ENCODE peak calls at places on chromosome 3, in seven cellular contexts. One of them, this sample, is unnamed.

GRCh38 chr3:126816956-126817777 is 113.1 kb downstream of the CHCHD6 start:
- DNase-seq in choroid plexus epithelial cell: peak; percentile 10
- DNase-seq in SK-N-SH: no peak
- DNase-seq in mammary epithelial cell: no peak
- DNase-seq in upper lobe of right lung: no peak
- DNase-seq in stomach: no peak
- DNase-seq in heart right ventricle: no peak
- DNase-seq in this sample: no peak

GRCh38 chr3:194343561-194343893 is 7.6 kb downstream of the CPN2 start:
- DNase-seq in choroid plexus epithelial cell: no peak
- DNase-seq in SK-N-SH: no peak
- DNase-seq in mammary epithelial cell: no peak
- DNase-seq in upper lobe of right lung: no peak
- DNase-seq in stomach: no peak
- DNase-seq in heart right ventricle: no peak
- DNase-seq in this sample: no peak

GRCh38 chr3:149055575-149055974 is 30.8 kb downstream of the HLTF start:
- DNase-seq in choroid plexus epithelial cell: peak; percentile 34
- DNase-seq in SK-N-SH: no peak
- DNase-seq in mammary epithelial cell: no peak
- DNase-seq in upper lobe of right lung: no peak
- DNase-seq in stomach: no peak
- DNase-seq in heart right ventricle: no peak
- DNase-seq in this sample: no peak

GRCh38 chr3:72034956-72035355 is 250.0 kb upstream of the PROK2 start:
- DNase-seq in choroid plexus epithelial cell: no peak
- DNase-seq in SK-N-SH: no peak
- DNase-seq in mammary epithelial cell: no peak
- DNase-seq in upper lobe of right lung: no peak
- DNase-seq in stomach: no peak
- DNase-seq in heart right ventricle: no peak
- DNase-seq in this sample: no peak

GRCh38 chr3:56917740-56918568 is 116.2 kb upstream of the ARHGEF3 start:
- DNase-seq in choroid plexus epithelial cell: no peak
- DNase-seq in SK-N-SH: no peak
- DNase-seq in mammary epithelial cell: no peak
- DNase-seq in upper lobe of right lung: no peak
- DNase-seq in stomach: no peak
- DNase-seq in heart right ventricle: no peak
- DNase-seq in this sample: no peak

GRCh38 chr3:120203016-120203415 is 82.0 kb downstream of the GPR156 start:
- DNase-seq in choroid plexus epithelial cell: peak; percentile 91
- DNase-seq in SK-N-SH: no peak
- DNase-seq in mammary epithelial cell: peak; percentile 40
- DNase-seq in upper lobe of right lung: no peak
- DNase-seq in stomach: no peak
- DNase-seq in heart right ventricle: peak; percentile 23
- DNase-seq in this sample: no peak

GRCh38 chr3:127694467-127695215 is 21.9 kb downstream of the ABTB1 start:
- DNase-seq in choroid plexus epithelial cell: no peak
- DNase-seq in SK-N-SH: peak; percentile 71
- DNase-seq in mammary epithelial cell: peak; percentile 55
- DNase-seq in upper lobe of right lung: peak; percentile 69
- DNase-seq in stomach: peak; percentile 86
- DNase-seq in heart right ventricle: no peak
- DNase-seq in this sample: peak; percentile 77

GRCh38 chr3:167711439-167711838 is 23.3 kb downstream of the PDCD10 start:
- DNase-seq in choroid plexus epithelial cell: no peak
- DNase-seq in SK-N-SH: no peak
- DNase-seq in mammary epithelial cell: no peak
- DNase-seq in upper lobe of right lung: no peak
- DNase-seq in stomach: no peak
- DNase-seq in heart right ventricle: no peak
- DNase-seq in this sample: no peak

GRCh38 chr3:31929826-31930502 is 51.1 kb downstream of the OSBPL10 start:
- DNase-seq in choroid plexus epithelial cell: no peak
- DNase-seq in SK-N-SH: no peak
- DNase-seq in mammary epithelial cell: no peak
- DNase-seq in upper lobe of right lung: no peak
- DNase-seq in stomach: no peak
- DNase-seq in heart right ventricle: no peak
- DNase-seq in this sample: no peak

GRCh38 chr3:15102256-15102655 is 3.3 kb upstream of the RBSN start:
- DNase-seq in choroid plexus epithelial cell: no peak
- DNase-seq in SK-N-SH: no peak
- DNase-seq in mammary epithelial cell: peak; percentile 21
- DNase-seq in upper lobe of right lung: peak; percentile 86
- DNase-seq in stomach: peak; percentile 89
- DNase-seq in heart right ventricle: peak; percentile 84
- DNase-seq in this sample: no peak

GRCh38 chr3:16441306-16441898 is 72.1 kb downstream of the RFTN1 start:
- DNase-seq in choroid plexus epithelial cell: peak; percentile 59
- DNase-seq in SK-N-SH: peak; percentile 36
- DNase-seq in mammary epithelial cell: no peak
- DNase-seq in upper lobe of right lung: no peak
- DNase-seq in stomach: no peak
- DNase-seq in heart right ventricle: no peak
- DNase-seq in this sample: peak; percentile 14

GRCh38 chr3:24812116-24812515 is 317.5 kb upstream of the THRB start:
- DNase-seq in choroid plexus epithelial cell: peak; percentile 2
- DNase-seq in SK-N-SH: no peak
- DNase-seq in mammary epithelial cell: no peak
- DNase-seq in upper lobe of right lung: no peak
- DNase-seq in stomach: no peak
- DNase-seq in heart right ventricle: no peak
- DNase-seq in this sample: no peak

GRCh38 chr3:133930341-133930933 is 34.8 kb upstream of the RAB6B start:
- DNase-seq in choroid plexus epithelial cell: peak; percentile 93
- DNase-seq in SK-N-SH: peak; percentile 67
- DNase-seq in mammary epithelial cell: peak; percentile 47
- DNase-seq in upper lobe of right lung: no peak
- DNase-seq in stomach: no peak
- DNase-seq in heart right ventricle: no peak
- DNase-seq in this sample: peak; percentile 51

GRCh38 chr3:187318819-187319616 is 27.5 kb upstream of the MASP1 start:
- DNase-seq in choroid plexus epithelial cell: peak; percentile 89
- DNase-seq in SK-N-SH: peak; percentile 49
- DNase-seq in mammary epithelial cell: peak; percentile 24
- DNase-seq in upper lobe of right lung: no peak
- DNase-seq in stomach: peak; percentile 39
- DNase-seq in heart right ventricle: peak; percentile 43
- DNase-seq in this sample: peak; percentile 46

GRCh38 chr3:183449391-183449790 is 21.0 kb upstream of the MCF2L2 start:
- DNase-seq in choroid plexus epithelial cell: peak; percentile 66
- DNase-seq in SK-N-SH: peak; percentile 28
- DNase-seq in mammary epithelial cell: no peak
- DNase-seq in upper lobe of right lung: no peak
- DNase-seq in stomach: no peak
- DNase-seq in heart right ventricle: peak; percentile 29
- DNase-seq in this sample: peak; percentile 48

GRCh38 chr3:90035643-90036042 is 928.2 kb downstream of the EPHA3 start:
- DNase-seq in choroid plexus epithelial cell: peak; percentile 11
- DNase-seq in SK-N-SH: no peak
- DNase-seq in mammary epithelial cell: peak; percentile 8
- DNase-seq in upper lobe of right lung: no peak
- DNase-seq in stomach: no peak
- DNase-seq in heart right ventricle: no peak
- DNase-seq in this sample: no peak

GRCh38 chr3:145017959-145018358 is 1046.3 kb downstream of the DIPK2A start:
- DNase-seq in choroid plexus epithelial cell: peak; percentile 78
- DNase-seq in SK-N-SH: no peak
- DNase-seq in mammary epithelial cell: peak; percentile 84
- DNase-seq in upper lobe of right lung: no peak
- DNase-seq in stomach: no peak
- DNase-seq in heart right ventricle: no peak
- DNase-seq in this sample: no peak

GRCh38 chr3:112519424-112520001 is 20.2 kb upstream of the BTLA start:
- DNase-seq in choroid plexus epithelial cell: peak; percentile 93
- DNase-seq in SK-N-SH: peak; percentile 40
- DNase-seq in mammary epithelial cell: peak; percentile 58
- DNase-seq in upper lobe of right lung: no peak
- DNase-seq in stomach: no peak
- DNase-seq in heart right ventricle: peak; percentile 55
- DNase-seq in this sample: peak; percentile 42

GRCh38 chr3:23819599-23820360 is 14.0 kb downstream of the UBE2E1 start:
- DNase-seq in choroid plexus epithelial cell: no peak
- DNase-seq in SK-N-SH: no peak
- DNase-seq in mammary epithelial cell: no peak
- DNase-seq in upper lobe of right lung: no peak
- DNase-seq in stomach: no peak
- DNase-seq in heart right ventricle: no peak
- DNase-seq in this sample: no peak

GRCh38 chr3:47515100-47515499 is 1.6 kb upstream of the ELP6 start:
- DNase-seq in choroid plexus epithelial cell: no peak
- DNase-seq in SK-N-SH: no peak
- DNase-seq in mammary epithelial cell: no peak
- DNase-seq in upper lobe of right lung: no peak
- DNase-seq in stomach: no peak
- DNase-seq in heart right ventricle: no peak
- DNase-seq in this sample: no peak

GRCh38 chr3:27606537-27606936 is 115.6 kb downstream of the EOMES start:
- DNase-seq in choroid plexus epithelial cell: peak; percentile 47
- DNase-seq in SK-N-SH: no peak
- DNase-seq in mammary epithelial cell: peak; percentile 43
- DNase-seq in upper lobe of right lung: no peak
- DNase-seq in stomach: no peak
- DNase-seq in heart right ventricle: no peak
- DNase-seq in this sample: no peak

GRCh38 chr3:101780661-101781060 is 1.6 kb downstream of the NXPE3 start:
- DNase-seq in choroid plexus epithelial cell: peak; percentile 77
- DNase-seq in SK-N-SH: peak; percentile 15
- DNase-seq in mammary epithelial cell: peak; percentile 76
- DNase-seq in upper lobe of right lung: no peak
- DNase-seq in stomach: no peak
- DNase-seq in heart right ventricle: peak; percentile 22
- DNase-seq in this sample: peak; percentile 41

GRCh38 chr3:160451602-160452001 is 2.0 kb upstream of the TRIM59 start:
- DNase-seq in choroid plexus epithelial cell: no peak
- DNase-seq in SK-N-SH: no peak
- DNase-seq in mammary epithelial cell: no peak
- DNase-seq in upper lobe of right lung: no peak
- DNase-seq in stomach: no peak
- DNase-seq in heart right ventricle: no peak
- DNase-seq in this sample: no peak

GRCh38 chr3:160448845-160449659 is 534 bp downstream of the TRIM59 start:
- DNase-seq in choroid plexus epithelial cell: peak; percentile 53
- DNase-seq in SK-N-SH: peak; percentile 37
- DNase-seq in mammary epithelial cell: no peak
- DNase-seq in upper lobe of right lung: no peak
- DNase-seq in stomach: no peak
- DNase-seq in heart right ventricle: peak; percentile 12
- DNase-seq in this sample: no peak

GRCh38 chr3:160447544-160447943 is 2.0 kb downstream of the TRIM59 start:
- DNase-seq in choroid plexus epithelial cell: peak; percentile 44
- DNase-seq in SK-N-SH: no peak
- DNase-seq in mammary epithelial cell: peak; percentile 36
- DNase-seq in upper lobe of right lung: no peak
- DNase-seq in stomach: no peak
- DNase-seq in heart right ventricle: no peak
- DNase-seq in this sample: no peak

GRCh38 chr3:160450846-160451245 is 1.3 kb upstream of the TRIM59 start:
- DNase-seq in choroid plexus epithelial cell: peak; percentile 91
- DNase-seq in SK-N-SH: peak; percentile 29
- DNase-seq in mammary epithelial cell: no peak
- DNase-seq in upper lobe of right lung: no peak
- DNase-seq in stomach: no peak
- DNase-seq in heart right ventricle: no peak
- DNase-seq in this sample: no peak

GRCh38 chr3:160449660-160450598 is at the start of gene TRIM59:
- DNase-seq in choroid plexus epithelial cell: peak; percentile 99
- DNase-seq in SK-N-SH: peak; percentile 98
- DNase-seq in mammary epithelial cell: peak; percentile 98
- DNase-seq in upper lobe of right lung: peak; percentile 97
- DNase-seq in stomach: peak; percentile 94
- DNase-seq in heart right ventricle: peak; percentile 57
- DNase-seq in this sample: peak; percentile 98
- TF ChIP-seq CTCF in choroid plexus epithelial cell: peak; percentile 29
- TF ChIP-seq CTCF in SK-N-SH: peak; percentile 21
- TF ChIP-seq CTCF in mammary epithelial cell: no peak
- TF ChIP-seq CTCF in upper lobe of right lung: no peak
- TF ChIP-seq CTCF in stomach: no peak
- TF ChIP-seq CTCF in heart right ventricle: no peak
- TF ChIP-seq CTCF in this sample: no peak

GRCh38 chr3:75171632-75172230 is 492.4 kb upstream of the FRG2C start:
- DNase-seq in choroid plexus epithelial cell: peak; percentile 49
- DNase-seq in SK-N-SH: no peak
- DNase-seq in mammary epithelial cell: no peak
- DNase-seq in upper lobe of right lung: no peak
- DNase-seq in stomach: no peak
- DNase-seq in heart right ventricle: no peak
- DNase-seq in this sample: no peak
- TF ChIP-seq CTCF in choroid plexus epithelial cell: peak; percentile 49
- TF ChIP-seq CTCF in SK-N-SH: peak; percentile 65
- TF ChIP-seq CTCF in mammary epithelial cell: peak; percentile 47
- TF ChIP-seq CTCF in upper lobe of right lung: peak; percentile 29
- TF ChIP-seq CTCF in stomach: no peak
- TF ChIP-seq CTCF in heart right ventricle: peak; percentile 37
- TF ChIP-seq CTCF in this sample: peak; percentile 36

GRCh38 chr3:150523538-150523937 is 22.8 kb downstream of the SERP1 start:
- DNase-seq in choroid plexus epithelial cell: no peak
- DNase-seq in SK-N-SH: no peak
- DNase-seq in mammary epithelial cell: no peak
- DNase-seq in upper lobe of right lung: no peak
- DNase-seq in stomach: no peak
- DNase-seq in heart right ventricle: no peak
- DNase-seq in this sample: no peak

GRCh38 chr3:150531775-150532174 is 14.5 kb downstream of the SERP1 start:
- DNase-seq in choroid plexus epithelial cell: no peak
- DNase-seq in SK-N-SH: no peak
- DNase-seq in mammary epithelial cell: no peak
- DNase-seq in upper lobe of right lung: no peak
- DNase-seq in stomach: no peak
- DNase-seq in heart right ventricle: no peak
- DNase-seq in this sample: no peak

DNA sequence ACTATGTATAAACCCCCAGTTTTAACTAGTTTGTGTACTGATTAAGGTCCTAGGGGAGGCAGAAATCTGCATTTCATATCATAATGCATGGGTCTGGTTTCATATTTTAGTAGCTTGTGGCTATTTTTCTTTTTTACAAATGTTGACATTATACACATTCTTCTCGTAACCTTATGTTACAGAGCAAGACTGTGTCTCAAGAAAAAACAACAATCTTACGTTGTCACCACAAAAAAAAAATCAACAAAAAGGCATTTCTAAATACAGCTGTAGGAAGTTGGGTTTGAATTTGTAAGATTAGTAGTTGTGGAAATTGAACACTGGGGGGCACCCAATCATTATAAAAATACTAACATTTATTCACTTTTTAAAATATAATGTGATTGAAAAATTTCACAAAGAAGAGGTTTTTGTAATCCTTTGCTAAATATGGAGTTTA is 17.9 kb downstream of the SERP1 start:
- DNase-seq in choroid plexus epithelial cell: peak; percentile 78
- DNase-seq in SK-N-SH: peak; percentile 27
- DNase-seq in mammary epithelial cell: no peak
- DNase-seq in upper lobe of right lung: no peak
- DNase-seq in stomach: no peak
- DNase-seq in heart right ventricle: no peak
- DNase-seq in this sample: no peak
- TF ChIP-seq CTCF in choroid plexus epithelial cell: peak; percentile 41
- TF ChIP-seq CTCF in SK-N-SH: peak; percentile 63
- TF ChIP-seq CTCF in mammary epithelial cell: no peak
- TF ChIP-seq CTCF in upper lobe of right lung: peak; percentile 47
- TF ChIP-seq CTCF in stomach: peak; percentile 23
- TF ChIP-seq CTCF in heart right ventricle: peak; percentile 45
- TF ChIP-seq CTCF in this sample: peak; percentile 34

GRCh38 chr3:51716805-51717204 is 9.9 kb downstream of the GRM2 start:
- DNase-seq in choroid plexus epithelial cell: no peak
- DNase-seq in SK-N-SH: no peak
- DNase-seq in mammary epithelial cell: no peak
- DNase-seq in upper lobe of right lung: no peak
- DNase-seq in stomach: no peak
- DNase-seq in heart right ventricle: no peak
- DNase-seq in this sample: no peak
- TF ChIP-seq CTCF in choroid plexus epithelial cell: no peak
- TF ChIP-seq CTCF in SK-N-SH: no peak
- TF ChIP-seq CTCF in mammary epithelial cell: no peak
- TF ChIP-seq CTCF in upper lobe of right lung: no peak
- TF ChIP-seq CTCF in stomach: no peak
- TF ChIP-seq CTCF in heart right ventricle: no peak
- TF ChIP-seq CTCF in this sample: no peak

This sample was measured in BE2C.